ENCODE peak calls at places on chromosomes 16 and 17, in five cellular contexts. One of them, this sample, is unnamed.

GRCh38 chr16:74711938-74712337 is 11.3 kb upstream of the MLKL start:
- DNase-seq in gastrocnemius medialis: no peak
- DNase-seq in SK-N-MC: no peak
- DNase-seq in colonic mucosa: no peak
- DNase-seq in uterus: no peak
- DNase-seq in this sample: no peak

GRCh38 chr17:77723071-77723908 is 235.2 kb upstream of the TNRC6C start:
- DNase-seq in gastrocnemius medialis: no peak
- DNase-seq in SK-N-MC: no peak
- DNase-seq in colonic mucosa: peak; percentile 13
- DNase-seq in uterus: no peak
- DNase-seq in this sample: no peak

GRCh38 chr17:32486091-32486700 is 597 bp upstream of the CDK5R1 start:
- DNase-seq in gastrocnemius medialis: peak; percentile 71
- DNase-seq in SK-N-MC: no peak
- DNase-seq in colonic mucosa: peak; percentile 70
- DNase-seq in uterus: peak; percentile 43
- DNase-seq in this sample: peak; percentile 63

GRCh38 chr17:31492880-31493655 is 101.6 kb downstream of the RAB11FIP4 start:
- DNase-seq in gastrocnemius medialis: no peak
- DNase-seq in SK-N-MC: no peak
- DNase-seq in colonic mucosa: peak; percentile 50
- DNase-seq in uterus: no peak
- DNase-seq in this sample: no peak

GRCh38 chr16:62064173-62064572 is 27.9 kb upstream of the CDH8 start:
- DNase-seq in gastrocnemius medialis: no peak
- DNase-seq in SK-N-MC: no peak
- DNase-seq in colonic mucosa: no peak
- DNase-seq in uterus: no peak
- DNase-seq in this sample: no peak

GRCh38 chr16:63702981-63703590 is 1418.8 kb downstream of the CDH11 start:
- DNase-seq in gastrocnemius medialis: no peak
- DNase-seq in SK-N-MC: no peak
- DNase-seq in colonic mucosa: no peak
- DNase-seq in uterus: no peak
- DNase-seq in this sample: peak; percentile 58

GRCh38 chr16:122342-122741 is 16.1 kb downstream of the NPRL3 start:
- DNase-seq in gastrocnemius medialis: no peak
- DNase-seq in SK-N-MC: no peak
- DNase-seq in colonic mucosa: no peak
- DNase-seq in uterus: no peak
- DNase-seq in this sample: no peak

GRCh38 chr16:81446318-81447275 is 2.0 kb downstream of the CMIP start:
- DNase-seq in gastrocnemius medialis: no peak
- DNase-seq in SK-N-MC: no peak
- DNase-seq in colonic mucosa: peak; percentile 63
- DNase-seq in uterus: peak; percentile 43
- DNase-seq in this sample: peak; percentile 78

GRCh38 chr16:68072038-68072695 is 13.0 kb upstream of the NFATC3 start:
- DNase-seq in gastrocnemius medialis: peak; percentile 96
- DNase-seq in SK-N-MC: no peak
- DNase-seq in colonic mucosa: peak; percentile 59
- DNase-seq in uterus: peak; percentile 68
- DNase-seq in this sample: no peak

GRCh38 chr16:75072239-75072947 is 44.2 kb downstream of the LDHD start:
- DNase-seq in gastrocnemius medialis: no peak
- DNase-seq in SK-N-MC: no peak
- DNase-seq in colonic mucosa: no peak
- DNase-seq in uterus: no peak
- DNase-seq in this sample: no peak

GRCh38 chr17:79936661-79937434 is 97.6 kb upstream of the CBX4 start:
- DNase-seq in gastrocnemius medialis: no peak
- DNase-seq in SK-N-MC: no peak
- DNase-seq in colonic mucosa: no peak
- DNase-seq in uterus: no peak
- DNase-seq in this sample: no peak

GRCh38 chr17:83068641-83069570 is 10.5 kb upstream of the METRNL start:
- DNase-seq in gastrocnemius medialis: no peak
- DNase-seq in SK-N-MC: no peak
- DNase-seq in colonic mucosa: no peak
- DNase-seq in uterus: no peak
- DNase-seq in this sample: no peak

GRCh38 chr16:72877374-72878028 is 170.4 kb downstream of the ZFHX3 start:
- DNase-seq in gastrocnemius medialis: no peak
- DNase-seq in SK-N-MC: no peak
- DNase-seq in colonic mucosa: no peak
- DNase-seq in uterus: no peak
- DNase-seq in this sample: no peak

GRCh38 chr16:58459344-58460218 is 40.4 kb upstream of the NDRG4 start:
- DNase-seq in gastrocnemius medialis: no peak
- DNase-seq in SK-N-MC: no peak
- DNase-seq in colonic mucosa: no peak
- DNase-seq in uterus: peak; percentile 78
- DNase-seq in this sample: peak; percentile 24

GRCh38 chr17:59487161-59487873 is 78.1 kb upstream of the DHX40 start:
- DNase-seq in gastrocnemius medialis: no peak
- DNase-seq in SK-N-MC: no peak
- DNase-seq in colonic mucosa: no peak
- DNase-seq in uterus: no peak
- DNase-seq in this sample: no peak

GRCh38 chr16:2858245-2859025 is 465 bp upstream of the PRSS22 start:
- DNase-seq in gastrocnemius medialis: no peak
- DNase-seq in SK-N-MC: no peak
- DNase-seq in colonic mucosa: peak; percentile 88
- DNase-seq in uterus: no peak
- DNase-seq in this sample: peak; percentile 88

GRCh38 chr16:69444873-69445517 is 20.6 kb downstream of the CYB5B start:
- DNase-seq in gastrocnemius medialis: no peak
- DNase-seq in SK-N-MC: no peak
- DNase-seq in colonic mucosa: no peak
- DNase-seq in uterus: no peak
- DNase-seq in this sample: no peak

GRCh38 chr16:22191966-22192260 is 14.2 kb upstream of the EEF2K start:
- DNase-seq in gastrocnemius medialis: peak; percentile 45
- DNase-seq in SK-N-MC: no peak
- DNase-seq in colonic mucosa: no peak
- DNase-seq in uterus: no peak
- DNase-seq in this sample: no peak

GRCh38 chr17:72338847-72339790 is 218.3 kb downstream of the SOX9 start:
- DNase-seq in gastrocnemius medialis: no peak
- DNase-seq in SK-N-MC: no peak
- DNase-seq in colonic mucosa: peak; percentile 24
- DNase-seq in uterus: no peak
- DNase-seq in this sample: peak; percentile 43

GRCh38 chr17:64449545-64449944 is 630 bp downstream of the MILR1 start:
- DNase-seq in gastrocnemius medialis: no peak
- DNase-seq in SK-N-MC: no peak
- DNase-seq in colonic mucosa: no peak
- DNase-seq in uterus: no peak
- DNase-seq in this sample: no peak

GRCh38 chr17:1830288-1830687 is 483 bp downstream of the RPA1 start:
- DNase-seq in gastrocnemius medialis: no peak
- DNase-seq in SK-N-MC: no peak
- DNase-seq in colonic mucosa: peak; percentile 29
- DNase-seq in uterus: no peak
- DNase-seq in this sample: no peak

GRCh38 chr16:75379911-75380847 is 53.1 kb downstream of the CFDP1 start:
- DNase-seq in gastrocnemius medialis: no peak
- DNase-seq in SK-N-MC: no peak
- DNase-seq in colonic mucosa: peak; percentile 27
- DNase-seq in uterus: no peak
- DNase-seq in this sample: no peak

GRCh38 chr17:76812248-76812647 is 56.0 kb upstream of the MGAT5B start:
- DNase-seq in gastrocnemius medialis: no peak
- DNase-seq in SK-N-MC: no peak
- DNase-seq in colonic mucosa: no peak
- DNase-seq in uterus: no peak
- DNase-seq in this sample: no peak

GRCh38 chr17:17064322-17064721 is 22.1 kb downstream of the MPRIP start:
- DNase-seq in gastrocnemius medialis: no peak
- DNase-seq in SK-N-MC: no peak
- DNase-seq in colonic mucosa: no peak
- DNase-seq in uterus: no peak
- DNase-seq in this sample: no peak

GRCh38 chr17:32497431-32498205 is 10.8 kb downstream of the CDK5R1 start:
- DNase-seq in gastrocnemius medialis: no peak
- DNase-seq in SK-N-MC: no peak
- DNase-seq in colonic mucosa: no peak
- DNase-seq in uterus: no peak
- DNase-seq in this sample: no peak

GRCh38 chr17:4956493-4957061 is 5.7 kb downstream of the ENO3 start:
- DNase-seq in gastrocnemius medialis: no peak
- DNase-seq in SK-N-MC: no peak
- DNase-seq in colonic mucosa: no peak
- DNase-seq in uterus: no peak
- DNase-seq in this sample: peak; percentile 27

GRCh38 chr17:38710603-38710962 is 5.5 kb downstream of the MLLT6 start:
- DNase-seq in gastrocnemius medialis: no peak
- DNase-seq in SK-N-MC: no peak
- DNase-seq in colonic mucosa: no peak
- DNase-seq in uterus: no peak
- DNase-seq in this sample: no peak

GRCh38 chr17:38712593-38712992 is 7.5 kb downstream of the MLLT6 start:
- DNase-seq in gastrocnemius medialis: no peak
- DNase-seq in SK-N-MC: no peak
- DNase-seq in colonic mucosa: no peak
- DNase-seq in uterus: no peak
- DNase-seq in this sample: no peak

GRCh38 chr17:38713456-38713855 is 8.4 kb downstream of the MLLT6 start:
- DNase-seq in gastrocnemius medialis: no peak
- DNase-seq in SK-N-MC: no peak
- DNase-seq in colonic mucosa: no peak
- DNase-seq in uterus: no peak
- DNase-seq in this sample: no peak

GRCh38 chr17:38710985-38711384 is 5.9 kb downstream of the MLLT6 start:
- DNase-seq in gastrocnemius medialis: no peak
- DNase-seq in SK-N-MC: no peak
- DNase-seq in colonic mucosa: no peak
- DNase-seq in uterus: no peak
- DNase-seq in this sample: no peak

GRCh38 chr17:38711792-38712571 is 6.9 kb downstream of the MLLT6 start:
- DNase-seq in gastrocnemius medialis: peak; percentile 84
- DNase-seq in SK-N-MC: no peak
- DNase-seq in colonic mucosa: no peak
- DNase-seq in uterus: no peak
- DNase-seq in this sample: no peak
- H3K27ac ChIP-seq in gastrocnemius medialis: peak overlapping the region; percentile 86
- H3K27ac ChIP-seq in SK-N-MC: no peak overlapping the region
- H3K27ac ChIP-seq in colonic mucosa: no peak overlapping the region
- H3K27ac ChIP-seq in uterus: no peak overlapping the region
- H3K27ac ChIP-seq in this sample: no peak overlapping the region

GRCh38 chr16:19523184-19523558 is 571 bp upstream of the CCP110 start:
- DNase-seq in gastrocnemius medialis: no peak
- DNase-seq in SK-N-MC: no peak
- DNase-seq in colonic mucosa: peak; percentile 31
- DNase-seq in uterus: peak; percentile 23
- DNase-seq in this sample: no peak

GRCh38 chr16:19523559-19524355 is at the start of gene CCP110:
- DNase-seq in gastrocnemius medialis: peak; percentile 95
- DNase-seq in SK-N-MC: peak; percentile 89
- DNase-seq in colonic mucosa: peak; percentile 98
- DNase-seq in uterus: peak; percentile 96
- DNase-seq in this sample: peak; percentile 93

GRCh38 chr16:19521471-19522368 is at the start of gene GDE1:
- DNase-seq in gastrocnemius medialis: peak; percentile 89
- DNase-seq in SK-N-MC: peak; percentile 20
- DNase-seq in colonic mucosa: peak; percentile 98
- DNase-seq in uterus: peak; percentile 95
- DNase-seq in this sample: peak; percentile 90

GRCh38 chr16:19520861-19521331 is 1.0 kb downstream of the GDE1 start:
- DNase-seq in gastrocnemius medialis: no peak
- DNase-seq in SK-N-MC: no peak
- DNase-seq in colonic mucosa: peak; percentile 66
- DNase-seq in uterus: no peak
- DNase-seq in this sample: no peak

GRCh38 chr16:19522369-19523159 is 666 bp upstream of the GDE1 start:
- DNase-seq in gastrocnemius medialis: no peak
- DNase-seq in SK-N-MC: no peak
- DNase-seq in colonic mucosa: no peak
- DNase-seq in uterus: no peak
- DNase-seq in this sample: no peak
- H3K4me3 ChIP-seq in gastrocnemius medialis: peak overlapping the region; percentile 79
- H3K4me3 ChIP-seq in SK-N-MC: peak overlapping the region; percentile 96
- H3K4me3 ChIP-seq in colonic mucosa: no peak overlapping the region
- H3K4me3 ChIP-seq in uterus: peak overlapping the region; percentile 90
- H3K4me3 ChIP-seq in this sample: peak overlapping the region; percentile 90

DNA sequence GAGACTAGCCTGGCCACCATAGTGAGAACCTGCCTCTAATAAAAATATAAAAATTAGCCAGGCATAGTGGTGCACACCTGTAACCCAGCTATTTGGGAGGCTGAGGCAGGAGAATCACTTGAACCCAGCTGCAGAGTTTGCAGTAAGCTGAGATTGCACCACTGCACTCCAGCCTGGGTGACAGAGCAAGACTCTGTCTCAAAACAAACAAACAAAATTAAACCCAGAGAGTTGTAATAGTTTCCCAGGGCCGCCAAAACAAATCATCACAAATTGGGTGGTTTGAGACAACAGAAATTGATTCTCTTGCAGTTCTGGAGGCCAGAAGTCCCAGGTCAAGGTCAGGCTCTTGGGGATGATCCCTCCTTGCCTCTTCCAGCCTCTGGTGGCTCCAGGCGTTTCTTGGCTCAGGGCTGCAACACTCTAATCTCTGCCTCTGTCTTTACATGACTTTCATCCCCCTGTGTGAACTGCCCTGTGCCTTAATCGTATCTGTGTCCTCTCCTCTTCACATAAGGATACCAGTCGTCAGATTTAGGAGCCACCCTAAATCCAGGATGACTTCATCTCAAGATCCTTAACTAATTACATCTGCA is 100.3 kb upstream of the NOL11 start:
- DNase-seq in gastrocnemius medialis: no peak
- DNase-seq in SK-N-MC: no peak
- DNase-seq in colonic mucosa: no peak
- DNase-seq in uterus: no peak
- DNase-seq in this sample: no peak
- H3K27ac ChIP-seq in gastrocnemius medialis: no peak overlapping the region
- H3K27ac ChIP-seq in SK-N-MC: no peak overlapping the region
- H3K27ac ChIP-seq in colonic mucosa: no peak overlapping the region
- H3K27ac ChIP-seq in uterus: no peak overlapping the region
- H3K27ac ChIP-seq in this sample: no peak overlapping the region

DNA sequence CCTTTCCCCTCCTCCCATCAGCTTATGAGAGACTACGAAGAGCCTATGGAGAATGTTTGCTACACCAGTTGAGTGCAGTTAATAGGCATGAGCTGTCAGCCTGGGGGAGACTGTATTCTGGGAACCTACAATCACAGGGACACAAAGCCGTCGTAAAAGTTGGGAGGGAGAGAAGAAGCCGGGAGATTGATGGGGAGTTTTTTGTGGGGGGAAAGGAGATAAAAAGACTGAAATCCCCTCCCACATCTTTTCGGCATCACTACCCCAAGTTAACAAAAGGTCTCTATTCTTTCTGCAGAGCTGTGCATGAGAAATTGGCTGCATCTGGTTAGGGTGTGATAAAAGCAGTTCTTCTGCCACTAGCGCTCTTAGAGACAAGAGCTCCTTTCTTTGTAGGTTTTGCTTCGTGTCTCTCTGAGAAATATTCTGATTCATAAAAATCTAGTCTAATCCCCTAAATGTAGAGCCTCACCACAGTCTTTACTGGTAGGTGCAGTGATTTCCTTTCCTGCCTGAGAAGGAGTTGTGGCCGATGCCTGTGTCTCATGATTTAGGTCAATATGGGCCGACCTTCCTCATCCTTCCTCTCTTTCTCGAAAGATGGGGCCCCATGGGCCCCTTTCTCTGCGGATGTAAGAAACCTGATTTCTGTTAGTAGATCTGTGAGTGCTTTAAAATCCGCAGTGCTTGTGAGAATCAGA is 77.4 kb downstream of the BPTF start:
- DNase-seq in gastrocnemius medialis: no peak
- DNase-seq in SK-N-MC: no peak
- DNase-seq in colonic mucosa: no peak
- DNase-seq in uterus: no peak
- DNase-seq in this sample: no peak
- H3K4me3 ChIP-seq in gastrocnemius medialis: no peak overlapping the region
- H3K4me3 ChIP-seq in SK-N-MC: no peak overlapping the region
- H3K4me3 ChIP-seq in colonic mucosa: no peak overlapping the region
- H3K4me3 ChIP-seq in uterus: no peak overlapping the region
- H3K4me3 ChIP-seq in this sample: no peak overlapping the region